ENCODE peak calls at places on chromosomes 13 and 19, in seven cellular contexts. H is iris pigment epithelial cell, A is HCEC 1CT, L is RWPE1, K is WTC11, R is neuronal stem cell, Z is midbrain. P is an unnamed sample.
A peak's percentile ranks its signal among the peaks of the same experiment; 100 is the strongest.

GRCh38 chr13:47420012-47420411 is 523.2 kb upstream of the HTR2A start:
- DNase-seq in K (no peak), R (no peak), Z (no peak), H (no peak), A (peak; percentile 29), L (no peak), P (no peak)

GRCh38 chr13:107864543-107865460 is 350.5 kb downstream of the LIG4 start:
- DNase-seq in L (no peak), A (peak; percentile 72), Z (peak; percentile 27), K (peak; percentile 35), R (peak; percentile 84), H (peak; percentile 83), P (no peak)

GRCh38 chr19:54341295-54341694 is 2.3 kb upstream of the LILRA4 start:
- DNase-seq in H (no peak), L (no peak), A (no peak), Z (no peak), R (no peak), K (no peak), P (no peak)

GRCh38 chr13:70795484-70795883 is 687.2 kb upstream of the KLHL1 start:
- DNase-seq in L (no peak), H (no peak), R (no peak), K (no peak), A (no peak), Z (no peak), P (no peak)

GRCh38 chr19:18657590-18658365 is 20.9 kb downstream of the KLHL26 start:
- DNase-seq in K (no peak), H (peak; percentile 79), R (peak; percentile 51), L (peak; percentile 45), Z (no peak), A (no peak), P (no peak)

GRCh38 chr13:33207616-33207964 is 78.0 kb downstream of the STARD13 start:
- DNase-seq in A (peak; percentile 90), H (peak; percentile 96), Z (no peak), R (no peak), K (no peak), L (peak; percentile 50), P (peak; percentile 86)

GRCh38 chr13:41054919-41055619 is 6.2 kb upstream of the WBP4 start:
- DNase-seq in A (peak; percentile 18), R (no peak), Z (no peak), H (no peak), L (no peak), K (no peak), P (no peak)

GRCh38 chr19:14048439-14049153 is 13.3 kb downstream of the PALM3 start:
- DNase-seq in H (peak; percentile 21), R (peak; percentile 30), L (peak; percentile 45), K (peak; percentile 92), A (no peak), Z (no peak), P (peak; percentile 65)

GRCh38 chr13:59360108-59360507 is 803.6 kb downstream of the DIAPH3 start:
- DNase-seq in R (no peak), A (no peak), L (no peak), H (peak; percentile 15), K (no peak), Z (peak; percentile 4), P (no peak)

GRCh38 chr13:24842533-24843278 is 78.7 kb downstream of the RNF17 start:
- DNase-seq in L (peak; percentile 27), A (peak; percentile 18), R (no peak), H (no peak), Z (no peak), K (no peak), P (no peak)

GRCh38 chr19:5222821-5223321 is 117.7 kb downstream of the PTPRS start:
- DNase-seq in Z (no peak), R (no peak), L (no peak), H (no peak), A (no peak), K (no peak), P (no peak)

GRCh38 chr13:55234311-55234710 is 1906.4 kb upstream of the PRR20A start:
- DNase-seq in A (no peak), L (no peak), Z (no peak), K (no peak), R (no peak), H (no peak), P (no peak)

GRCh38 chr13:24264976-24265375 is 44.4 kb upstream of the C1QTNF9 start:
- DNase-seq in K (no peak), R (no peak), A (no peak), Z (no peak), L (no peak), H (no peak), P (no peak)

GRCh38 chr13:28856284-28856683 is 36.1 kb downstream of the MTUS2 start:
- DNase-seq in R (no peak), K (no peak), Z (no peak), H (no peak), A (no peak), L (no peak), P (no peak)

GRCh38 chr13:40116008-40116407 is 460.5 kb downstream of the COG6 start:
- DNase-seq in H (peak; percentile 98), A (peak; percentile 55), L (peak; percentile 76), Z (no peak), K (no peak), R (no peak), P (no peak)

P was measured in WERI-Rb-1.